ENCODE peak calls at places on chromosomes 11 and 22, in seven cellular contexts. One of them, this sample, is unnamed.

GRCh38 chr11:9992306-9992705 is 301.7 kb downstream of the SBF2 start:
- DNase-seq in dorsolateral prefrontal cortex: no peak
- DNase-seq in prostate gland: no peak
- DNase-seq in neuronal stem cell: no peak
- DNase-seq in PC-9: no peak
- DNase-seq in mesendoderm: no peak
- DNase-seq in right cardiac atrium: no peak
- DNase-seq in this sample: no peak

GRCh38 chr11:122271167-122271566 is 155.2 kb upstream of the BLID start:
- DNase-seq in mesendoderm: no peak
- DNase-seq in neuronal stem cell: no peak
- DNase-seq in dorsolateral prefrontal cortex: no peak
- DNase-seq in right cardiac atrium: no peak
- DNase-seq in prostate gland: no peak
- DNase-seq in PC-9: no peak
- DNase-seq in this sample: no peak

GRCh38 chr22:50089231-50090140 is at the start of gene MOV10L1:
- DNase-seq in dorsolateral prefrontal cortex: no peak
- DNase-seq in neuronal stem cell: no peak
- DNase-seq in mesendoderm: no peak
- DNase-seq in prostate gland: no peak
- DNase-seq in PC-9: no peak
- DNase-seq in right cardiac atrium: peak
- DNase-seq in this sample: no peak

GRCh38 chr11:95660038-95660437 is 129.5 kb downstream of the FAM76B start:
- DNase-seq in mesendoderm: peak
- DNase-seq in neuronal stem cell: no peak
- DNase-seq in right cardiac atrium: no peak
- DNase-seq in dorsolateral prefrontal cortex: no peak
- DNase-seq in prostate gland: no peak
- DNase-seq in PC-9: no peak
- DNase-seq in this sample: no peak

GRCh38 chr11:64998690-64999431 is 2.1 kb upstream of the BATF2 start:
- DNase-seq in neuronal stem cell: no peak
- DNase-seq in mesendoderm: no peak
- DNase-seq in PC-9: no peak
- DNase-seq in right cardiac atrium: no peak
- DNase-seq in prostate gland: no peak
- DNase-seq in dorsolateral prefrontal cortex: no peak
- DNase-seq in this sample: no peak

GRCh38 chr11:64745523-64746328 is 1.8 kb upstream of the RASGRP2 start:
- DNase-seq in dorsolateral prefrontal cortex: no peak
- DNase-seq in neuronal stem cell: peak
- DNase-seq in prostate gland: peak
- DNase-seq in PC-9: no peak
- DNase-seq in right cardiac atrium: peak
- DNase-seq in mesendoderm: peak
- DNase-seq in this sample: no peak

GRCh38 chr22:25496396-25497064 is 67.9 kb upstream of the GRK3 start:
- DNase-seq in right cardiac atrium: no peak
- DNase-seq in dorsolateral prefrontal cortex: no peak
- DNase-seq in PC-9: no peak
- DNase-seq in mesendoderm: no peak
- DNase-seq in neuronal stem cell: no peak
- DNase-seq in prostate gland: no peak
- DNase-seq in this sample: no peak

GRCh38 chr22:35915477-35916013 is 113.1 kb downstream of the RBFOX2 start:
- DNase-seq in prostate gland: no peak
- DNase-seq in neuronal stem cell: no peak
- DNase-seq in dorsolateral prefrontal cortex: no peak
- DNase-seq in right cardiac atrium: no peak
- DNase-seq in mesendoderm: peak
- DNase-seq in PC-9: no peak
- DNase-seq in this sample: no peak

GRCh38 chr11:115612331-115612730 is 108.1 kb upstream of the CADM1 start:
- DNase-seq in neuronal stem cell: no peak
- DNase-seq in prostate gland: no peak
- DNase-seq in dorsolateral prefrontal cortex: no peak
- DNase-seq in PC-9: no peak
- DNase-seq in mesendoderm: peak
- DNase-seq in right cardiac atrium: no peak
- DNase-seq in this sample: no peak

GRCh38 chr11:78414321-78415051 is 3.1 kb downstream of the GAB2 start:
- DNase-seq in prostate gland: no peak
- DNase-seq in neuronal stem cell: no peak
- DNase-seq in right cardiac atrium: no peak
- DNase-seq in PC-9: peak
- DNase-seq in mesendoderm: peak
- DNase-seq in dorsolateral prefrontal cortex: no peak
- DNase-seq in this sample: no peak

GRCh38 chr11:111322534-111322933 is 24.2 kb downstream of the POU2AF3 start:
- DNase-seq in right cardiac atrium: no peak
- DNase-seq in neuronal stem cell: no peak
- DNase-seq in mesendoderm: no peak
- DNase-seq in prostate gland: no peak
- DNase-seq in dorsolateral prefrontal cortex: no peak
- DNase-seq in PC-9: peak
- DNase-seq in this sample: no peak

GRCh38 chr11:23990346-23990745 is 506.5 kb upstream of the LUZP2 start:
- DNase-seq in dorsolateral prefrontal cortex: no peak
- DNase-seq in prostate gland: no peak
- DNase-seq in right cardiac atrium: no peak
- DNase-seq in mesendoderm: no peak
- DNase-seq in PC-9: no peak
- DNase-seq in neuronal stem cell: no peak
- DNase-seq in this sample: no peak

GRCh38 chr22:27724706-27725105 is 76.8 kb downstream of the MN1 start:
- DNase-seq in mesendoderm: no peak
- DNase-seq in PC-9: peak
- DNase-seq in prostate gland: no peak
- DNase-seq in dorsolateral prefrontal cortex: no peak
- DNase-seq in right cardiac atrium: no peak
- DNase-seq in neuronal stem cell: no peak
- DNase-seq in this sample: no peak

GRCh38 chr11:126140932-126141291 is 70.5 kb downstream of the RPUSD4 start:
- DNase-seq in dorsolateral prefrontal cortex: no peak
- DNase-seq in neuronal stem cell: no peak
- DNase-seq in mesendoderm: no peak
- DNase-seq in right cardiac atrium: peak
- DNase-seq in prostate gland: peak
- DNase-seq in PC-9: no peak
- DNase-seq in this sample: no peak

GRCh38 chr22:17638182-17638431 is 450 bp upstream of the BCL2L13 start:
- DNase-seq in dorsolateral prefrontal cortex: no peak
- DNase-seq in PC-9: no peak
- DNase-seq in prostate gland: peak
- DNase-seq in neuronal stem cell: no peak
- DNase-seq in right cardiac atrium: no peak
- DNase-seq in mesendoderm: no peak
- DNase-seq in this sample: no peak

GRCh38 chr11:75346296-75346695 is 5.2 kb downstream of the ARRB1 start:
- DNase-seq in PC-9: no peak
- DNase-seq in dorsolateral prefrontal cortex: no peak
- DNase-seq in mesendoderm: no peak
- DNase-seq in neuronal stem cell: no peak
- DNase-seq in right cardiac atrium: peak
- DNase-seq in prostate gland: no peak
- DNase-seq in this sample: no peak

GRCh38 chr11:75347781-75348613 is 3.5 kb downstream of the ARRB1 start:
- DNase-seq in PC-9: peak
- DNase-seq in neuronal stem cell: no peak
- DNase-seq in dorsolateral prefrontal cortex: no peak
- DNase-seq in prostate gland: no peak
- DNase-seq in mesendoderm: no peak
- DNase-seq in right cardiac atrium: peak
- DNase-seq in this sample: no peak

GRCh38 chr11:75344761-75345454 is 6.6 kb downstream of the ARRB1 start:
- DNase-seq in PC-9: peak
- DNase-seq in dorsolateral prefrontal cortex: no peak
- DNase-seq in neuronal stem cell: no peak
- DNase-seq in prostate gland: no peak
- DNase-seq in right cardiac atrium: peak
- DNase-seq in mesendoderm: no peak
- DNase-seq in this sample: no peak

GRCh38 chr11:75345455-75346224 is 5.8 kb downstream of the ARRB1 start:
- DNase-seq in right cardiac atrium: peak
- DNase-seq in PC-9: no peak
- DNase-seq in dorsolateral prefrontal cortex: no peak
- DNase-seq in mesendoderm: no peak
- DNase-seq in neuronal stem cell: no peak
- DNase-seq in prostate gland: no peak
- DNase-seq in this sample: no peak

DNA sequence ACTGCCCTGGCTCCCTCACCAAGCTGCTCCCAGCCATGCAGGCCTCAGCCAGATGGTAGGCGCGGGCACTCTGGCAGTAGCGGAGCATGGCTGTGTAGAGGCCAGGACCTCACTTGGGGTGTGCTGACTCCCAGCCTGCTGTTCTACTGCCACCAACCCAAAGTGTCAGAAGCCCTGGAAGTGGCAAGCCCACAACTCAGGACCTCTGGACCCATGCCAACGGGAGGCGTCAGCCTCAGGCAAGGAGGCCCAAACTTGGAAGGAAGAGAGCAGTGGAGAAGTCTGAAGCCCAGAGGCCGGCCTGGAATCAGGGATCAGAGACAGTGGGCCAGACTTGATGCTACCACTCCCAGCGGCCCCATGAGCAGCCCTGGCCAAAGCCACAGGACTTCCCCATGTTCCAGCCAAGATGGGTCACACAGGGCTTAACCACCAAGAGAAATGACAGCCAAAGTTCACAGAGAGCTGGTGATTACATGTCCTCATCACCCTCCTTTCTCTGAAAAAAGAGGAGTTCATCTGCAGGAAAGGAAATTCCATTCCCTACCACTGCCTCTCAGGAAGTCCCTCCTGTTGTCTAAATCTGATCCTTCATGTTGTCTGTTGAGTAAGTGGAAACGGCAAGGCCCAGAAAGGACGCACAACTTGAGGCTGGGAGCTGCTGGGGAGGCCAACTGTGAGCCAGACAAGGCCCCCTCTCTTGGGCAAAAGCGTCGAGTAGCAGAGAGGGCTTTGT is 4.4 kb downstream of the ARRB1 start:
- DNase-seq in dorsolateral prefrontal cortex: no peak
- DNase-seq in mesendoderm: no peak
- DNase-seq in neuronal stem cell: no peak
- DNase-seq in PC-9: no peak
- DNase-seq in prostate gland: no peak
- DNase-seq in right cardiac atrium: peak
- DNase-seq in this sample: no peak
- H3K27ac ChIP-seq in dorsolateral prefrontal cortex: no peak
- H3K27ac ChIP-seq in mesendoderm: no peak
- H3K27ac ChIP-seq in neuronal stem cell: no peak
- H3K27ac ChIP-seq in PC-9: peak
- H3K27ac ChIP-seq in prostate gland: peak
- H3K27ac ChIP-seq in right cardiac atrium: peak
- H3K27ac ChIP-seq in this sample: no peak

DNA sequence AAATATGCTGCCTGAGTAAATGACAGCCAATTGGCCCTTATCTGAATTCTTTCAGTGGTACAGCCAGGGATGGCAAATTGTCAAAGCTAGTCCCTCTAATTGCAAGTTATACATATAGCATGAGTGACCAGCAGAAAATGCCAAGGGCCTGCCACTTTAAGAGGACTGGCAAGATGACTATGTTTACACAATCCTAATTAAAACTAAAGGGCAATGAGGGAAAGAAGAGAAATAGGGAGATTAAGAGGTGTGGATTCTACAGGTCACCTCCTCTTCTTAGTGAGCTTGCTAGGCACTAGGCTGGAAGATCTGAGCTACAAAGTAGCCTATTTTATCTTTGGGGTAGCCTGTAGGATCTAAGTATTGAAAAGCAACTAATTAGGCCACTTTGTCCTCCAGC is 13.5 kb downstream of the NUMA1 start:
- DNase-seq in neuronal stem cell: no peak
- DNase-seq in right cardiac atrium: no peak
- DNase-seq in dorsolateral prefrontal cortex: no peak
- DNase-seq in prostate gland: no peak
- DNase-seq in mesendoderm: no peak
- DNase-seq in PC-9: no peak
- DNase-seq in this sample: no peak
- H3K27ac ChIP-seq in neuronal stem cell: no peak
- H3K27ac ChIP-seq in right cardiac atrium: peak
- H3K27ac ChIP-seq in dorsolateral prefrontal cortex: peak
- H3K27ac ChIP-seq in prostate gland: peak
- H3K27ac ChIP-seq in mesendoderm: no peak
- H3K27ac ChIP-seq in PC-9: no peak
- H3K27ac ChIP-seq in this sample: no peak

DNA sequence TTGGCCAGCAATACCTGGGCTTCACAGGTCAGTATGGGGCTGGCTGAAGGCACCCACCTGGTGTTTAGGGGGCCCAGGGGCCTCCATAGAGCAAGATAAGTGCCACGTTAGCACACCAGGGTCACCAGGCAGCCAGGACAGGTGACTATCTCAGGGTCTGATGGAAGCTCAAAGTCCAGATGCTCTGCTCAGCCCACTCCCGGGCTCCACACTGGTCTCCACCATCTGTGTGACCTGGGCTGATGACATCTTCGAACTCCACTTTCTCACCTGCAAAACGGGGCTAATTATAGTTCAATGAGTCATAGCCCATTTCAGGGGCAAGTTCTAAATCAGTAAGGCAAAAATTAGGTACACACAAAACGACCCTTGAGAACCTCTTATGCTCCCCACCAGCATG is 39.4 kb upstream of the PRDM11 start:
- DNase-seq in neuronal stem cell: no peak
- DNase-seq in mesendoderm: no peak
- DNase-seq in prostate gland: no peak
- DNase-seq in right cardiac atrium: no peak
- DNase-seq in PC-9: no peak
- DNase-seq in dorsolateral prefrontal cortex: no peak
- DNase-seq in this sample: no peak
- H3K27ac ChIP-seq in neuronal stem cell: no peak
- H3K27ac ChIP-seq in mesendoderm: no peak
- H3K27ac ChIP-seq in prostate gland: no peak
- H3K27ac ChIP-seq in right cardiac atrium: no peak
- H3K27ac ChIP-seq in PC-9: no peak
- H3K27ac ChIP-seq in dorsolateral prefrontal cortex: no peak
- H3K27ac ChIP-seq in this sample: no peak

DNA sequence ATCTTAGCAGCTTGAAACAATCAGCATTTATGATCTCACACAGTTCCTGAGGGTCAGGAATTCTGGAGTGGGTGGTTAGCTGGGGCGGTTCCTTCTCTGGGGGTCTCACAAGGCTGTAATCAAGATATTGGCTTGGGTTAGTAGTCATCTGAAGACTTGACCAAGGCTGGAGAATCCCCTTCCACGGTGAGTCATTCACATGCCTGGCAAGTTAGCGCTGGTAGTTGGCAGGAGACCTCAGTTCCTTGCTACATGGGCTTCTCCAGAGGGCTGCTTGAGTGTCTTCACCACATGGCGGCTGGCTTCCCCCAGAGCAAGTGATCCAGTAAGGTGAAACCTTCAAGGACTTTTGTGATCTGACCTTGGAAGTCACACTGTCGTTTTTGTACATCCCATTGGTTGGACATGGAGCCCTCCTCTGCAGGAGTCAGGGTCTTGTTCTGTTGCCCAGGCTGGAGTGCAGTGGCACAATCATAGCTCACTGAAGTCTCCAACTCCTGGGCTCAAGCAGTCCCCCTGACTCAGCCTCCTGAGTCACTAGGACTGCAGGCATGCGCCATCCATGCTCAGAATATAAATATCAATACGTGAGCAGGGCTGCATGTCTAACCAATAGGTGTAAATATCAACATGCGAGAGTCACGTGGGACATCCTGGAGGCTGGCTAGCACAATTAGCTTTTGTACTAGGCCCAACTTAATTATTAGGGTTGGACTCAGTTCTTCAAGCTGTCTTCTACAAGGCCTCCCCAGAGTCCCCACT is 7.2 kb upstream of the NIPSNAP1 start:
- DNase-seq in mesendoderm: no peak
- DNase-seq in PC-9: peak
- DNase-seq in right cardiac atrium: no peak
- DNase-seq in neuronal stem cell: no peak
- DNase-seq in dorsolateral prefrontal cortex: no peak
- DNase-seq in prostate gland: no peak
- DNase-seq in this sample: peak
- H3K27ac ChIP-seq in mesendoderm: no peak
- H3K27ac ChIP-seq in PC-9: no peak
- H3K27ac ChIP-seq in right cardiac atrium: no peak
- H3K27ac ChIP-seq in neuronal stem cell: no peak
- H3K27ac ChIP-seq in dorsolateral prefrontal cortex: no peak
- H3K27ac ChIP-seq in prostate gland: no peak
- H3K27ac ChIP-seq in this sample: no peak

This sample was measured in SJSA1.